ENCODE peak calls at places on chromosome 5, in nine cellular contexts. X is psoas muscle, T is cardiac fibroblast, Y is fibroblast of villous mesenchyme, K is thyroid gland, J is keratinocyte, H is foreskin fibroblast, G is fibroblast of lung, F is fibroblast of mammary gland. Q is an unnamed sample.
A peak's percentile ranks its signal among the peaks of the same experiment; 100 is the strongest.

GRCh38 chr5:149904977-149905376 is 39.6 kb downstream of the PDE6A start:
- DNase-seq in Y (no peak), T (no peak), J (no peak), F (no peak), H (no peak), X (no peak), G (no peak), K (no peak), Q (no peak)

GRCh38 chr5:991472-992267 is 16.9 kb upstream of the NKD2 start:
- DNase-seq in Y (no peak), T (no peak), H (no peak), K (no peak), F (no peak), J (no peak), G (no peak), X (peak; percentile 39), Q (no peak)

GRCh38 chr5:39203291-39203922 is 16.0 kb downstream of the FYB1 start:
- DNase-seq in K (no peak), T (no peak), G (no peak), J (no peak), Y (no peak), F (no peak), X (no peak), H (no peak), Q (no peak)

GRCh38 chr5:172932313-172933017 is 26.8 kb upstream of the RPL26L1 start:
- DNase-seq in X (peak; percentile 89), T (peak; percentile 77), K (peak; percentile 81), J (no peak), G (peak; percentile 62), Y (peak; percentile 69), H (peak; percentile 53), F (peak; percentile 69), Q (peak; percentile 80)

GRCh38 chr5:39534701-39535100 is 109.9 kb upstream of the DAB2 start:
- DNase-seq in F (no peak), K (no peak), G (no peak), X (no peak), T (no peak), H (no peak), J (no peak), Y (no peak), Q (no peak)

GRCh38 chr5:71882826-71883744 is 164.0 kb downstream of the CARTPT start:
- DNase-seq in H (no peak), Y (no peak), J (no peak), K (no peak), F (peak; percentile 88), T (no peak), G (peak; percentile 55), X (no peak), Q (no peak)

GRCh38 chr5:113447651-113448050 is 12.9 kb upstream of the TSSK1B start:
- DNase-seq in K (no peak), Y (peak; percentile 11), G (no peak), F (peak; percentile 6), T (peak; percentile 22), J (no peak), H (no peak), X (no peak), Q (peak; percentile 9)

GRCh38 chr5:143707797-143708196 is 104.2 kb upstream of the HMHB1 start:
- DNase-seq in G (peak; percentile 83), T (peak; percentile 75), K (no peak), H (peak; percentile 60), X (no peak), J (no peak), F (peak; percentile 59), Y (peak; percentile 70), Q (peak; percentile 70)

GRCh38 chr5:111699324-111699723 is 57.7 kb downstream of the NREP start:
- DNase-seq in J (no peak), Y (peak; percentile 28), T (peak; percentile 29), H (no peak), X (no peak), F (no peak), G (no peak), K (no peak), Q (no peak)

GRCh38 chr5:76819851-76820280 is 1.0 kb downstream of the F2RL1 start:
- DNase-seq in T (peak; percentile 39), F (no peak), K (peak; percentile 34), H (no peak), G (peak; percentile 18), Y (peak; percentile 27), X (no peak), J (no peak), Q (peak; percentile 38)

GRCh38 chr5:90983148-90983547 is 400.0 kb downstream of the ARRDC3 start:
- DNase-seq in K (no peak), H (peak; percentile 57), F (peak; percentile 91), J (peak; percentile 33), T (peak; percentile 90), G (peak; percentile 95), Y (peak; percentile 89), X (no peak), Q (peak; percentile 98)

GRCh38 chr5:2415678-2416077 is 335.8 kb downstream of the IRX2 start:
- DNase-seq in H (no peak), X (no peak), K (no peak), G (no peak), Y (no peak), F (no peak), J (no peak), T (no peak), Q (no peak)

GRCh38 chr5:181218795-181219124 is 4.3 kb upstream of the TRIM41 start:
- DNase-seq in G (no peak), X (no peak), H (no peak), T (no peak), F (no peak), Y (no peak), K (no peak), J (no peak), Q (no peak)
- H3K4me3 ChIP-seq in G (peak overlapping the region; percentile 18), X (peak overlapping the region; percentile 66), H (peak overlapping the region; percentile 41), T (peak overlapping the region; percentile 33), F (peak overlapping the region; percentile 44), Y (peak overlapping the region; percentile 49), K (no peak overlapping the region), J (peak overlapping the region; percentile 32), Q (peak overlapping the region; percentile 48)

GRCh38 chr5:151048526-151048925 is 28.1 kb downstream of the GPX3 start:
- DNase-seq in Y (peak; percentile 29), X (peak; percentile 26), H (no peak), F (peak; percentile 42), T (peak; percentile 35), K (no peak), J (no peak), G (no peak), Q (no peak)
- TF ChIP-seq CTCF in Y (peak; percentile 52), X (peak; percentile 25), H (peak; percentile 43), F (peak; percentile 49), T (peak; percentile 51), K (peak; percentile 12), J (peak; percentile 39), G (peak; percentile 37), Q (peak; percentile 65)

GRCh38 chr5:107809201-107810034 is 138.7 kb upstream of the EFNA5 start:
- DNase-seq in T (no peak), G (peak; percentile 72), J (no peak), H (peak; percentile 17), F (no peak), K (no peak), Y (no peak), X (no peak), Q (peak; percentile 31)

GRCh38 chr5:107805819-107806218 is 135.1 kb upstream of the EFNA5 start:
- DNase-seq in Y (no peak), H (no peak), G (no peak), X (no peak), K (no peak), F (no peak), J (no peak), T (no peak), Q (no peak)

GRCh38 chr5:107806705-107807104 is 136.0 kb upstream of the EFNA5 start:
- DNase-seq in Y (peak; percentile 64), K (no peak), J (peak; percentile 21), G (peak; percentile 88), T (no peak), F (no peak), X (no peak), H (no peak), Q (peak; percentile 78)

GRCh38 chr5:107806271-107806670 is 135.5 kb upstream of the EFNA5 start:
- DNase-seq in X (no peak), G (no peak), J (no peak), K (no peak), T (no peak), F (no peak), Y (no peak), H (no peak), Q (no peak)

GRCh38 chr5:107808671-107809137 is 138.0 kb upstream of the EFNA5 start:
- DNase-seq in H (no peak), F (no peak), G (peak; percentile 12), T (no peak), K (peak; percentile 88), Y (no peak), X (no peak), J (no peak), Q (peak; percentile 38)
- H3K4me3 ChIP-seq in H (no peak overlapping the region), F (no peak overlapping the region), G (no peak overlapping the region), T (no peak overlapping the region), K (no peak overlapping the region), Y (no peak overlapping the region), X (no peak overlapping the region), J (no peak overlapping the region), Q (no peak overlapping the region)

GRCh38 chr5:54257366-54258118 is 52.8 kb downstream of the ARL15 start:
- DNase-seq in G (no peak), Y (no peak), K (peak; percentile 47), F (no peak), X (no peak), J (peak; percentile 23), H (no peak), T (no peak), Q (no peak)

GRCh38 chr5:54251981-54252380 is 58.4 kb downstream of the ARL15 start:
- DNase-seq in X (no peak), T (no peak), Y (no peak), F (peak; percentile 30), J (no peak), H (no peak), K (no peak), G (peak; percentile 32), Q (peak; percentile 45)

GRCh38 chr5:54249210-54250028 is 61.0 kb downstream of the ARL15 start:
- DNase-seq in F (peak; percentile 19), Y (no peak), J (no peak), T (no peak), K (peak; percentile 40), H (no peak), G (peak; percentile 80), X (no peak), Q (peak; percentile 34)

GRCh38 chr5:54259090-54259489 is 51.3 kb downstream of the ARL15 start:
- DNase-seq in G (peak; percentile 23), J (peak; percentile 15), X (no peak), H (peak; percentile 47), Y (no peak), F (peak; percentile 42), T (no peak), K (no peak), Q (peak; percentile 21)

DNA sequence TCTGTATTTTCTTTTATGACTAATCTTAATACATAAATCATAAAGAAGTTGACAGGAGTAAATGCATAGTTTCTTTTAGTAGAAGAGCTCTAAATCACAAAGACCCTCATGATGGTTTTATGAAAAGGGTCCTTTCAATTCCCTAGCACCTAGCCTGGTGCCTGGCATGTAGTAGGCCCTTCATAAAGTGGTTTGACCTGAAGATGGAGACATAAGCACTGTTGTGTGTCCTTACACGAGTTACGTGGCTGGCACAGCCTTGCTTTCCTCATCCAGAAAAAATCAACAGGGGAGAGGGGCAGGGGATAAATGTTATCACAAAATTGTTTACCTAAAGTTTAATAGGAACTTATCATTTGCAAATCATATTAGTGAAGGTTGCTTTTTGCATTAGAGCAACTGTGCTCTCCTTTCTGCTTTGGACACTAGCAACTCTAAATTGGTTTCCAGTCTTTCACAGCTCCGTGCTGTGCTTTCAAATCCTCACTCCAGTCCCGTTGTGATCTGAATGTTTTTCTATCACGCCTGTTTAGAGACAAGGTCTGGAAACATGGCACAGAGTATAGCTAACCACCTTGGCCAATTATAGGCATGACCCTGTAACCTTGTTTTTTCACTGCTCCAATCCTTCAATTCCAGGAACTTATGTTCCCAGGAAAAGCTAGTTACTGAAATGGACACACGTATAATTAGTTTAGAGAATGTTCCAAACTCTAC is 55.7 kb downstream of the ARL15 start:
- DNase-seq in X (no peak), J (no peak), K (no peak), F (peak; percentile 43), T (peak; percentile 33), Y (peak; percentile 30), G (peak; percentile 25), H (no peak), Q (peak; percentile 68)
- TF ChIP-seq CTCF in X (peak; percentile 42), J (no peak), K (no peak), F (peak; percentile 29), T (peak; percentile 24), Y (peak; percentile 42), G (no peak), H (no peak), Q (peak; percentile 64)